ENCODE peak calls at places on chromosomes 7 and 10, in five cellular contexts. I is neuronal stem cell, W is Karpas-422, Q is mesendoderm, A is neural progenitor cell. U is an unnamed sample.

GRCh38 chr7:91537260-91538152 is 273.3 kb downstream of the FZD1 start:
- DNase-seq in W (no peak), A (no peak), Q (no peak), I (no peak), U (no peak)

GRCh38 chr7:101733713-101734475 is 83.5 kb upstream of the CUX1 start:
- DNase-seq in W (peak; percentile 45), I (peak; percentile 40), Q (peak; percentile 85), A (peak; percentile 84), U (peak; percentile 52)

GRCh38 chr7:102061981-102062390 is 224.7 kb upstream of the SH2B2 start:
- DNase-seq in A (no peak), I (no peak), Q (peak; percentile 71), W (peak; percentile 72), U (no peak)

GRCh38 chr10:86075512-86075911 is 291.1 kb downstream of the GRID1 start:
- DNase-seq in W (no peak), Q (no peak), A (no peak), I (no peak), U (no peak)

GRCh38 chr10:61939575-61940301 is 38.2 kb downstream of the ARID5B start:
- DNase-seq in Q (no peak), I (no peak), W (no peak), A (no peak), U (peak; percentile 100)

GRCh38 chr10:17200885-17201164 is 647 bp downstream of the TRDMT1 start:
- DNase-seq in W (peak; percentile 54), Q (no peak), I (no peak), A (no peak), U (peak; percentile 41)

GRCh38 chr10:62199584-62199983 is 69.1 kb downstream of the RTKN2 start:
- DNase-seq in W (no peak), Q (no peak), I (no peak), A (no peak), U (no peak)

GRCh38 chr10:79190740-79191261 is 122.0 kb downstream of the ZMIZ1 start:
- DNase-seq in Q (no peak), I (no peak), A (no peak), W (peak; percentile 87), U (no peak)

GRCh38 chr10:8927705-8928104 is 873.2 kb downstream of the GATA3 start:
- DNase-seq in Q (no peak), A (no peak), W (no peak), I (no peak), U (no peak)

DNA sequence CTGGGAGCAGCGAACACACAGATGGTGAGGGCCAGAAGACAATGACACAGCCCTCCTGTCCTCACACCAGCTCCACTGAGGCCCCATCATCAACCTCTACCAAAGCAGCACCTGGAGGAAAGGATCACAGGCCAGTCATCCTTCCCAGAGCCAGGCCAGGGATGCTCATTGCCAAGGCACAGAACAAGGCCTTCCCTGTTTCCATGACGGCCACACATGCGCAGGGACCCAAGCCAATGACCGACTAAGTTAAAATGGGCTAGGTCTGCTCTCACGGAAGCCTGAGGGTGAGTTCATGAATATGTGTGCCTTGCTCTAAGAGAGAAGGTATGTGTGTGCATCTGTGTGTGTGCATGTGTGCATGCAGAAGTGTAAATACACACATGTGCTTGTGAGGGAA is 39.6 kb downstream of the COBL start:
- DNase-seq in W (no peak), I (no peak), A (no peak), Q (no peak), U (no peak)
- H3K4me1 ChIP-seq in W (no peaks in the 10 kb centered on the region), I (no peaks in the 10 kb centered on the region), A (peaks cover 49% of the 10 kb centered on the region), Q (no peaks in the 10 kb centered on the region), U (peaks cover 11% of the 10 kb centered on the region)

DNA sequence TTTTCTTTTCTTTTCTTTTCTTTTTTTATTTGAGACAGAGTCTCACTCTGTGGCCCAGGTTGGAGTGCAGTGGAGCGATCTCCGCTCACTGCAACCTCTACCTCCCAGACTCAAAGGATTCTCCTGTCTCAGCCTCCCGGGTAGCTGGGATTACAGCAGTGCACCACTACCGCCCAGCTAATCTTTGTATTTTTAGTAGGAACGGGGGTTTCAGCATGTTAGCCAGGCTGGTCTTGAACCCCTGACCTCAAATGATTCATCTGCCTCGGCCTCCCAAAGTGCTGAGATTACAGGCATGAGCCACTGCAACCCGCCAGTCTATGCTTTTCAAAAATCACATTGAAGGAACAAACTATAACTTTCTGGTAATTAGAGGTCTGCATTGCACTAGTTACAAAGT is 2.4 kb downstream of the USP6NL start:
- DNase-seq in A (no peak), I (no peak), W (peak; percentile 61), Q (no peak), U (no peak)
- H3K4me2 ChIP-seq in A (peak overlapping the region; percentile 86), I (no peak overlapping the region), W (peak overlapping the region; percentile 81), Q (no peak overlapping the region), U (peak overlapping the region; percentile 76)

GRCh38 chr7:47746468-47746867 is 164.6 kb upstream of the TNS3 start:
- DNase-seq in A (no peak), Q (no peak), W (no peak), I (no peak), U (no peak)
- H3K9ac ChIP-seq in A (no peak overlapping the region), Q (no peak overlapping the region), W (no peak overlapping the region), I (no peak overlapping the region), U (no peak overlapping the region)

DNA sequence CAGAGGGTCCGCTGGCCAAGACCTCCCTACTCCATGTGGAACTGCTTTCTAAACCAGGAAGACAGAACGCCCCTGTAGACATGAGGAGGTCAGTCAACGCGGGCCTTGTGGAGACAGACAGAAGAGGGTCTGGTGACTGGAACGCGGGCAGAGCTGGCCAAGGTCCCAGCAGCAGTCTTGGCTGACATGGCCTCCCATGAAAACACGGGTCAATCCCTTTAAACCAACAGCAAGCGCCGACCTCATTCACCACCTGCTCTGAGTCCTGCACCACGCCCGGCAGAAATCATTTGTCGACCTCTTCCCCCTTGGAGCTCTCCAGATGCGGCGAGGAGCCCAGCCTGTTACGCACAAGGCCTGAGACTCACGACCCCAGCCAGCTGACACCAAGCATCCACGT is 78.5 kb downstream of the ZRANB1 start:
- DNase-seq in A (no peak), W (no peak), I (no peak), Q (no peak), U (no peak)
- H3K4me1 ChIP-seq in A (peaks cover 8% of the 10 kb centered on the region), W (peaks cover 20% of the 10 kb centered on the region), I (no peaks in the 10 kb centered on the region), Q (no peaks in the 10 kb centered on the region), U (no peaks in the 10 kb centered on the region)

U was measured in PC-3.